ENCODE peak calls at places on chromosomes 16 and 17, in nine cellular contexts. Y is nephron progenitor cell; K is mesothelial cell of epicardium; X is GM12878; B is breast epithelium; Q is GM13976; S is activated CD8-positive, alpha-beta T cell treated with anti-CD3 and anti-CD28 coated beads for 36 hours; R is right lobe of liver; W is OCI-LY7. I is an unnamed sample.

GRCh38 chr16:14658063-14658462 is 25.3 kb downstream of the BFAR start:
- DNase-seq in Y (no peak), Q (peak), W (peak), K (no peak), S (peak), X (peak), B (no peak), R (no peak), I (no peak)

GRCh38 chr17:28755486-28755885 is 11.7 kb downstream of the TRAF4 start:
- DNase-seq in X (no peak), K (no peak), W (no peak), B (no peak), R (no peak), Q (no peak), S (no peak), Y (no peak), I (no peak)

GRCh38 chr16:733382-734207 is 6.7 kb downstream of the HAGHL start:
- DNase-seq in B (no peak), S (peak), X (no peak), W (no peak), R (no peak), Y (peak), Q (no peak), K (no peak), I (peak)

GRCh38 chr16:16027728-16028310 is 78.4 kb downstream of the ABCC1 start:
- DNase-seq in X (no peak), Q (no peak), K (no peak), S (no peak), W (no peak), B (no peak), R (no peak), Y (no peak), I (no peak)

GRCh38 chr17:58531661-58532554 is 17.5 kb upstream of the MTMR4 start:
- DNase-seq in R (peak), B (no peak), K (peak), S (peak), W (peak), Y (peak), Q (peak), X (no peak), I (peak)

GRCh38 chr17:56629450-56630187 is 36.1 kb downstream of the NOG start:
- DNase-seq in S (peak), K (no peak), Y (peak), B (no peak), X (no peak), R (no peak), W (no peak), Q (no peak), I (peak)

GRCh38 chr16:29779474-29779873 is 1.4 kb downstream of the ZG16 start:
- DNase-seq in R (no peak), B (no peak), X (no peak), Y (no peak), W (no peak), Q (no peak), S (no peak), K (peak), I (no peak)

GRCh38 chr16:2450975-2451381 is 8.9 kb upstream of the TEDC2 start:
- DNase-seq in K (no peak), X (no peak), W (no peak), R (no peak), B (no peak), Y (no peak), S (no peak), Q (no peak), I (no peak)

GRCh38 chr17:58328195-58329034 is at the start of gene TSPOAP1:
- DNase-seq in S (peak), B (no peak), W (peak), X (peak), Y (peak), K (no peak), R (no peak), Q (peak), I (peak)

GRCh38 chr17:19905514-19905913 is 37.8 kb upstream of the ULK2 start:
- DNase-seq in S (no peak), B (no peak), W (no peak), R (peak), Y (no peak), X (no peak), K (no peak), Q (no peak), I (no peak)

GRCh38 chr17:56028837-56029236 is 124.4 kb upstream of the ANKFN1 start:
- DNase-seq in Q (no peak), W (no peak), K (no peak), S (no peak), R (peak), B (no peak), X (no peak), Y (no peak), I (no peak)

GRCh38 chr16:49462989-49463371 is 89.4 kb downstream of the C16orf78 start:
- DNase-seq in W (peak), R (no peak), Q (no peak), Y (no peak), S (peak), X (no peak), B (no peak), K (peak), I (no peak)

GRCh38 chr16:2157480-2158261 is 2.1 kb downstream of the TRAF7 start:
- DNase-seq in K (no peak), Y (no peak), R (peak), X (no peak), B (peak), S (no peak), W (no peak), Q (no peak), I (no peak)

GRCh38 chr17:44502598-44503079 is 567 bp downstream of the GPATCH8 start:
- DNase-seq in K (no peak), R (no peak), Q (no peak), B (no peak), Y (no peak), X (no peak), W (peak), S (no peak), I (no peak)

GRCh38 chr17:62629556-62630364 is 2.3 kb downstream of the MRC2 start:
- DNase-seq in W (no peak), K (no peak), B (peak), Q (no peak), Y (no peak), R (no peak), S (no peak), X (no peak), I (no peak)

GRCh38 chr17:62631936-62632924 is 4.8 kb downstream of the MRC2 start:
- DNase-seq in S (no peak), Y (no peak), B (no peak), W (no peak), R (no peak), Q (peak), X (no peak), K (no peak), I (no peak)

GRCh38 chr17:62628845-62629555 is 1.5 kb downstream of the MRC2 start:
- DNase-seq in Q (peak), K (no peak), Y (peak), S (peak), X (no peak), R (no peak), W (no peak), B (peak), I (no peak)

GRCh38 chr17:62631086-62631935 is 3.8 kb downstream of the MRC2 start:
- DNase-seq in Q (no peak), X (no peak), W (no peak), K (no peak), R (no peak), S (no peak), Y (no peak), B (no peak), I (no peak)

DNA sequence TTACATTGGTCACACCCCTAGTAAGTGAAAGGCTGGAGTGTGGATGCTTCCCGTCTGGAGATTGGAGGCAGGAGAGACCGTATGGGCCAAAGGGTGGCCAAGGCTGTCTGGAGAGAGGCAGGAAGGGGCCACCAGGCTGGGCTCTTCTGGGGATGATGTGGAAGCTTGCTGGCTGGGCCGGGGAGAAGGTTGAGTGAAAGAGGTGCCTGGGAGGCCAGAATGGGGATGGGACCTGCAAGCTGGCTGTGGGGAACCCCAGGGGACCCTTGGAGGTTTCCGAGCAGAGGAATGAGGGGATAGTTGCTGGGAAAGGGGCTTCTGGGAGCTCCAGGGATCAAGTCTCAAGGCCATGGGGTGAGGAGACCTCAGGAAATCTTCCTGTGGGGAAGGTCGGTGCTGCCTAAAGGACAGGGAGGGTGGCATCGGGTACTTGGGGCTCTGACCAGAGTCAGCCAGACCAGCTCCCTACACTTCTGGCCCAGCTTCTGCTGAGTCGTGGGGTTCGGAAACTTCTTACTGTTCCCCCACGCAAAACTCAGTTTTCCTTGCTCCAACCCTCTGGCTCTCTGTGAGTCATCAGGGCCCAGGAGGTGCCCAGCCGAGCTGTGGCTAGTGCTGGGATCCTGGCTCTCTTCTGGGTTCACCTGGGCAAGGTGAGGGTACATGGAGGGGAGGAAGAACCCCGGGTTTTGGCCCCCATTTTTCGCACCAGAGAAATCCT is 3.1 kb downstream of the MRC2 start:
- DNase-seq in X (no peak), K (no peak), S (no peak), R (no peak), W (no peak), Y (no peak), B (no peak), Q (peak), I (no peak)
- TF ChIP-seq CTCF in X (no peak), K (no peak), S (no peak), R (no peak), W (no peak), Y (no peak), B (no peak), Q (no peak), I (no peak)

DNA sequence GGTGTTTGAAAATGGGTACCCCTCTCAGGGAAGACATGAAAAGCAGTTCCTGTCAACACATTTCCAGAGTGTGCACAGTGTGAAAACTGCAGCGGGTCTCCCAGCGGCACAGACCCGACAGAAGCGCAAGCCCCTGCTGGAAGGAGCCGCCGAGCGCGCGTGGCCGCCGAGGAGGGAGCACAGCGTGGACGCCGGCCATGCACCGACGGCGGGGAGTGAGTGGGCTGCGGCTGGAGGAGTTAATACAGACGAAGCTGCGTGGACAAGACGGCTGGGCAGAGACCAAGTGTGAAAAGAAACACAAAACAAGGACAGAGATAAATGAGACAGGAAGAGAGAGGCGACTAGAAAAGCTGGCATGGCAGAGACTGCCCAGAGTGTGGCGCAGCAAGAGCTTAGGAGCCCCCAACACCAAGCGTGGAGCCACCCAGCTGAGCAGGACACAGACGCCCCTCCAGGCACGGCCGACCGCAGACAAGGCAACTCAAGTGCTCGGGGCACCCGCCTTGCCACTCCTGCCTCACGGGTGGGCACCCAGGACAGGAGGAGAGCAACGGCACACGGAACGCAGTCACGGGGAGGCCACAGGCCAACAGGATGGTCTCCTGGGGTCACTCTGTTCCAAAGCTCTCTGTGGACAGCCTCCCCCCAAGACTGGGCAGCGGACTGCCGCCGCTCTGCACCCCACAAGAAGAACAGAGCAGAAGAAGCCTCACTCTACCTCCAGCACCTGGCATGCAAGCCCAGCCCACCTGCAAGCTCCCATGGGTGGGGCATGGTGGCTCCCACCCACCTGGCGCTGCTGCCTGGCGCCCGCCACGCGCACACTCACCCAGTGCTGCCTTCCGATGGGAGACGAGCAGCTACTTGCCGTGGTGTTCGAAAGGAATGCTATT is 16.6 kb downstream of the SLC16A3 start:
- DNase-seq in K (no peak), R (no peak), Q (no peak), W (no peak), B (no peak), S (no peak), Y (no peak), X (no peak), I (no peak)
- TF ChIP-seq CTCF in K (no peak), R (no peak), Q (no peak), W (no peak), B (no peak), S (no peak), Y (no peak), X (no peak), I (no peak)

GRCh38 chr17:21061971-21062526 is 19.2 kb upstream of the USP22 start:
- DNase-seq in X (peak), Q (peak), S (no peak), R (no peak), Y (no peak), K (no peak), W (peak), B (no peak), I (no peak)

GRCh38 chr17:21061158-21061835 is 18.5 kb upstream of the USP22 start:
- DNase-seq in B (no peak), Q (peak), X (no peak), K (no peak), W (peak), S (no peak), Y (no peak), R (no peak), I (no peak)

GRCh38 chr17:21059761-21060160 is 16.9 kb upstream of the USP22 start:
- DNase-seq in R (no peak), Q (no peak), X (no peak), W (no peak), S (no peak), K (no peak), Y (no peak), B (no peak), I (no peak)

DNA sequence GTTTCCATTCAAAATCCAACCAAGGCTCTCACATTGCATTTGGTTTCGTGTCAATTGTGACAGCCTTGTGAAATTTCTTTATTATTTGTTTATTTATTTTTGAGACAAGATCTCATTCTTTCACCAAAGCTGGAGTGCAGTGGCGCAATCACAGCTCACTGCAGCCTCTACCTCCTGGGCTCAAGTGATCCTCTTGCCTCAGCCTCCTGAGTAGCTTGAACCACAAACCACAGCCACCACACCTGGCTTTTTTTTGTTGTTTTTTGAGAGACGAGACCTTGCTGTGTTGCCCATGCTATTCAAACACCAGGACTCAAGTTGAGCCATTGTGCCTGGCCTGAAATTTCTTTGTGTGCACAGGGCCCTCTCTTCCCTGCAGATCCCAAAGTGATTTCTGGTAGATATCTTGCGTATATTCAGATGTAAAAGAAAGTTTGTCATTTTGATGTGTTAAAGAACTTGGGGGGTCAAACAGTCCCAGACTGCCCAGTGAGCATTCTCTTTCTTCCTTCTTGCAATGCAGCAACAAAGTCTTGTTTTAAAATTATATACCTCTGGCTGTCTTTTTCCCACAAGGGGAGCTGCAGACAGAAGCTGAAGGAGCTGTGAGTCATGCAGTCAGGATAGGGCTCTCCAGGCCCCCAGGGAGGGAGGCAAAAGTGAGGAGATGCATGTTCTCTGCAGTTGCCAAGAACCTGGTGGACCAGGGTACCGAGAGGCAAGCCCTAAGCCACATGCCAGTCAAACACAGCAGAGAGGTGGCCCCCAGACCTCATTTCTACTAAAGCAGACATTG is 15.5 kb upstream of the USP22 start:
- DNase-seq in K (no peak), S (peak), W (peak), R (no peak), Y (no peak), X (no peak), Q (no peak), B (no peak), I (no peak)
- TF ChIP-seq CTCF in K (no peak), S (no peak), W (peak), R (no peak), Y (no peak), X (no peak), Q (no peak), B (no peak), I (no peak)

GRCh38 chr16:23597003-23597756 is 1.1 kb upstream of the NDUFAB1 start:
- DNase-seq in S (peak), K (no peak), W (peak), B (no peak), Q (peak), R (no peak), Y (peak), X (no peak), I (peak)
- TF ChIP-seq CTCF in S (no peak), K (no peak), W (peak), B (no peak), Q (peak), R (no peak), Y (no peak), X (peak), I (no peak)

DNA sequence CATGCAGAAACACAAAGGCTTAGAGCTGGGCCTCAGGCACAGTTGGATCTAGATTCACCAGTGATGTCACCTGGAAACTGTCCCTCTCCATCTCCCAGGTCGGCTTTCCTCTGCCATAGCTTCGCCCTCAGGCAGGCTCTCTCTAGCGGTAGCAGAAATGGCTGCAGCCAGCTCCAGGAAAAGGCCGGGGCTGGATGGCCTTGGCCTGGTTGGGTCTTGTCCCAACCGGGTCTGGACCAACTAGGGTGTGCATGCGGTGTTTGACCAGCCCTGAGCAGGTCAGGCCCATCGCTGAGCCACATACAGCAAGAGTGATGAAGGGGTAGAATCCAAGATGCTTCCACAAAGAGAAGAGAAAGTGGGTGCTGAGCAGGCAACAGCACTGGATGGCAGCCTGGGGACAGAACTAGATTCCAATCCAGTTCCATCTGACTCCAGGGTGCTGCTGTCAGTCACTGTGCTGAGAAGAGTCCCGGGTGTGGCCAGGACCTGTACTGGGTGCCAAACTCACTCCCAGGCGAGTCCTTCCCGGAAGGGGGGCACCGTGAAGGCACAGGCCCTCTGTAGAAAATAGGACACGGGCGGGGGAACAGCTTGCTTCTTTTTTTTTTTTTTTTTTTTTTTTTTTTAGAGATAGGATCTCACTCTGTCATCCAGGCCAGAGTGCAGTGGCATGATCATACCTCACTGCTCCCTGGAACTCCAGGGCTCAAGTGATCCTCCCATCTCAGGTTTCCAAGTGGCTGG is 51.8 kb downstream of the SOCS3 start:
- DNase-seq in K (no peak), R (peak), Q (no peak), Y (no peak), S (no peak), X (no peak), W (no peak), B (no peak), I (no peak)
- TF ChIP-seq CTCF in K (no peak), R (peak), Q (no peak), Y (no peak), S (no peak), X (no peak), W (no peak), B (no peak), I (no peak)

GRCh38 chr17:4066210-4066609 is 76.6 kb downstream of the ZZEF1 start:
- DNase-seq in K (no peak), S (no peak), Q (no peak), W (no peak), B (no peak), Y (no peak), X (no peak), R (no peak), I (no peak)
- TF ChIP-seq CTCF in K (no peak), S (no peak), Q (no peak), W (no peak), B (no peak), Y (no peak), X (no peak), R (no peak), I (no peak)

GRCh38 chr17:55005520-55005919 is 37.0 kb downstream of the STXBP4 start:
- DNase-seq in X (no peak), R (no peak), Q (no peak), Y (no peak), K (no peak), B (no peak), W (peak), S (peak), I (no peak)
- TF ChIP-seq CTCF in X (peak), R (peak), Q (peak), Y (peak), K (no peak), B (no peak), W (peak), S (peak), I (peak)